ENCODE peak calls at places on chromosomes 1 and 21, in six cellular contexts. G is tibial nerve, H is neural progenitor cell, U is GM23338, D is heart left ventricle, F is A549. B is an unnamed sample.

GRCh38 chr1:240797050-240797449 is 185.1 kb upstream of the GREM2 start:
- DNase-seq in D (no peak), H (no peak), F (peak), G (no peak), U (no peak), B (peak)

GRCh38 chr1:211741116-211741515 is 65.7 kb upstream of the NEK2 start:
- DNase-seq in D (no peak), U (peak), H (no peak), F (no peak), G (no peak), B (peak)

GRCh38 chr1:93288558-93288957 is 57.1 kb upstream of the DR1 start:
- DNase-seq in U (no peak), G (no peak), F (no peak), H (no peak), D (no peak), B (peak)

GRCh38 chr1:2133039-2133878 is 61.3 kb downstream of the FAAP20 start:
- DNase-seq in H (peak), U (peak), G (peak), D (peak), F (peak), B (peak)

GRCh38 chr1:176949033-176949662 is 215.4 kb downstream of the ASTN1 start:
- DNase-seq in G (no peak), H (peak), D (peak), F (peak), U (peak), B (peak)

GRCh38 chr21:45424854-45425795 is 20.2 kb downstream of the COL18A1 start:
- DNase-seq in D (peak), U (no peak), H (no peak), G (no peak), F (no peak), B (no peak)

GRCh38 chr1:111600886-111601386 is 18.7 kb upstream of the RAP1A start:
- DNase-seq in U (no peak), F (no peak), H (no peak), G (no peak), D (no peak), B (no peak)

GRCh38 chr1:207808322-207808705 is 56.5 kb downstream of the CD46 start:
- DNase-seq in F (no peak), H (no peak), G (no peak), D (no peak), U (no peak), B (peak)

GRCh38 chr21:46243865-46244490 is 15.4 kb upstream of the LSS start:
- DNase-seq in U (no peak), D (peak), H (no peak), G (no peak), F (no peak), B (no peak)

GRCh38 chr1:117067528-117068370 is 7.6 kb downstream of the TTF2 start:
- DNase-seq in F (peak), U (peak), G (peak), H (peak), D (peak), B (peak)

GRCh38 chr1:205259361-205259832 is 31.7 kb downstream of the TMCC2 start:
- DNase-seq in U (no peak), D (no peak), F (no peak), H (no peak), G (no peak), B (peak)

GRCh38 chr1:226708342-226708780 is 30.7 kb downstream of the ITPKB start:
- DNase-seq in H (peak), D (no peak), U (no peak), F (no peak), G (peak), B (peak)

GRCh38 chr1:89088597-89088996 is 23.6 kb upstream of the GBP1 start:
- DNase-seq in H (no peak), U (no peak), G (no peak), D (no peak), F (no peak), B (no peak)

GRCh38 chr1:176543360-176544136 is 80.6 kb downstream of the PAPPA2 start:
- DNase-seq in U (no peak), F (no peak), D (no peak), H (no peak), G (no peak), B (no peak)

GRCh38 chr1:201709564-201710295 is 119.2 kb upstream of the IPO9 start:
- DNase-seq in F (peak), H (peak), U (peak), D (peak), G (peak), B (peak)
- TF ChIP-seq CTCF in F (peak), H (peak), U (peak), D (peak), G (peak), B (peak)

DNA sequence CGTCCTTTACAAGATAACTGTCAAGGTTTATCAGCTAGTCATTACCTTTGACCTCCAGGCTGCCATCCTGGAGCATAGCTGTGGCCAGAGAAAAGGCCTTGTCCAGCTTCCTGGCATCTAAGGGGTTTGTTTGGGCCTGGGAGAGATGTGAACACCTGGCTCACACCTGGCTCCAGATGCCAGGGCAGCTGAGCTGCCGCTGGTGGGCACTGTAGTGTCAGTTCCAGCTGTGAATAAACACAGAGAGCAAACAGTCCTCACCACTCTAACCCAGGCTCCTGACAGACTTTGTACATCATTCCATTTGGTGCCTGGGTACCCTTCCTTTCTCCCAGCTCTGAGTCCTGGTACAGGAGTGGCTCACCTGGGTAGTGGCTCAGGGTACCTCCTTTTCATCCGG is 14.3 kb upstream of the KCNA10 start:
- DNase-seq in H (no peak), F (no peak), D (no peak), G (no peak), U (no peak), B (no peak)
- TF ChIP-seq CTCF in H (no peak), F (no peak), D (no peak), G (no peak), U (no peak), B (no peak)

DNA sequence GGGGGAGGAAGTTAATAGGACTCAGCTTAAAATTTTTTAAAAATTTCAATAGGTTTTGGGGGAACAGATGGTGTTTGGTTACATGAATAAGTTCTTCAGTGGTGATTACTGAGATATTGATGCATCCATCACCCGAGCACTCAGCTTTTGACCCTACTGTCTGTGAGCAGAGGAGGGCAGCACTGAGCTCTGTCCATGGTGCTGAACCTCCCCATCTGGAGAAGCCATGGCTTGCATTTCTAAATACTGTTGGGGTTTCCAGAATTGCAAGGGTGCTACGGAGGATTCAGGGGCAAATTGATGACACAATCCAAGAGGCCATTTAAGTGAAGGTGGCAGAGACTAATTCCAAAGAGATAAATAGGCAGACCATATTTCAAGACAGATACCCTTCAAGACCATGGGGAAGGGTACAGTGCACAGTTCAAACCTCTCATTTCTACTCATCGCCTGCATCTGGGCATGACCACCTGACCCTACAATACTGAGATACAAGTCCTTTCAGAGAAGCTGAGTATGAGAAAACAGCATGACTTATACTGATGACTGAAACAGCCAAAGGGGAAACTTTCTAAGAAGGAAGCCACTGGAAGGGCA is 17.2 kb downstream of the SYT2 start:
- DNase-seq in G (peak), D (no peak), U (peak), F (peak), H (peak), B (peak)
- TF ChIP-seq CTCF in G (no peak), D (peak), U (peak), F (no peak), H (peak), B (peak)

DNA sequence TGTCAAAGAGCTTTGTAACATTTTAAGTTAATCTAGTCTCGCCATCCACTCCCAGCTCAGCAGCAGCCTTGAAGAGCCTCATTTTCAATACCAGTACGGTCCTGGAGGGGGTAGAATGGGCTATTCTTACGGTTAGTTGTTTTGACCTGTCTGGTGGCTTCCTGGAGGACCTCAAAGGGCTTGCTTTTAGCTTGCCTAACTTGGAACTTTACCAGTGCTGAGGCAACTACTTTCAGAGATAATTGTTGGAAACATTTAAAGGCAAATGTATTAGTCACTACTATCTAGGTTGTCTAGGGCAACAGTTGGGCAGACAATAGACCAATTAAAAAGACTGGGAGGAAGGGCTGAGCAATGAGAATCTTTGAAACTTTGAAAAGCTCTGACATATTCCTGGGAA is 56.0 kb downstream of the TTLL7 start:
- DNase-seq in U (peak), H (peak), F (no peak), D (no peak), G (no peak), B (no peak)
- TF ChIP-seq CTCF in U (no peak), H (peak), F (no peak), D (no peak), G (no peak), B (no peak)